ENCODE peak calls at places on chromosomes 11 and 22, in ten cellular contexts. P, B, Q, G, V, D, W, L, I and H are unnamed samples.
A peak's percentile ranks its signal among the peaks of the same experiment; 100 is the strongest.

GRCh38 chr11:72243567-72244316 is at the start of gene PHOX2A:
- DNase-seq in Q (no peak), I (no peak), P (peak; percentile 19), D (no peak), W (no peak), B (no peak), L (no peak), V (no peak), G (no peak), H (no peak)

GRCh38 chr11:65891180-65892136 is 985 bp downstream of the CCDC85B start:
- DNase-seq in Q (peak; percentile 81), L (peak; percentile 43), I (no peak), P (peak; percentile 69), G (no peak), B (peak; percentile 65), D (no peak), V (no peak), W (no peak), H (no peak)

GRCh38 chr11:8036002-8036802 is 44.8 kb upstream of the TUB start:
- DNase-seq in Q (no peak), B (no peak), V (no peak), G (no peak), W (peak; percentile 24), D (no peak), P (no peak), I (no peak), L (no peak), H (peak; percentile 7)

GRCh38 chr11:77200351-77200750 is 72.3 kb downstream of the MYO7A start:
- DNase-seq in B (no peak), V (no peak), G (no peak), P (peak; percentile 4), W (no peak), I (no peak), L (no peak), D (peak; percentile 1), Q (no peak), H (peak; percentile 10)

GRCh38 chr11:110059706-110060430 is 33.3 kb upstream of the ZC3H12C start:
- DNase-seq in B (no peak), P (no peak), W (no peak), G (no peak), Q (no peak), V (no peak), I (peak; percentile 58), D (no peak), L (no peak), H (no peak)

GRCh38 chr22:44363214-44363979 is 50.6 kb upstream of the SHISAL1 start:
- DNase-seq in P (peak; percentile 87), Q (peak; percentile 97), W (peak; percentile 82), D (peak; percentile 65), B (peak; percentile 36), G (no peak), L (peak; percentile 60), I (peak; percentile 98), V (peak; percentile 69), H (peak; percentile 65)

GRCh38 chr22:20439928-20440575 is 2.4 kb upstream of the SCARF2 start:
- DNase-seq in L (no peak), I (no peak), Q (peak; percentile 54), B (no peak), V (no peak), P (no peak), G (no peak), D (no peak), W (no peak), H (no peak)

GRCh38 chr22:29351891-29352290 is 36.4 kb upstream of the RASL10A start:
- DNase-seq in W (no peak), Q (no peak), V (no peak), P (no peak), L (no peak), I (no peak), B (no peak), G (no peak), D (no peak), H (no peak)

GRCh38 chr11:66789097-66789890 is 53.9 kb upstream of the RCE1 start:
- DNase-seq in P (no peak), V (no peak), Q (no peak), G (no peak), W (no peak), D (no peak), L (no peak), B (no peak), I (peak; percentile 46), H (no peak)

GRCh38 chr22:43228330-43228729 is 41.4 kb upstream of the TTLL12 start:
- DNase-seq in L (peak; percentile 35), Q (no peak), V (no peak), W (no peak), P (no peak), I (peak; percentile 10), B (no peak), G (peak; percentile 10), D (no peak), H (peak; percentile 43)

DNA sequence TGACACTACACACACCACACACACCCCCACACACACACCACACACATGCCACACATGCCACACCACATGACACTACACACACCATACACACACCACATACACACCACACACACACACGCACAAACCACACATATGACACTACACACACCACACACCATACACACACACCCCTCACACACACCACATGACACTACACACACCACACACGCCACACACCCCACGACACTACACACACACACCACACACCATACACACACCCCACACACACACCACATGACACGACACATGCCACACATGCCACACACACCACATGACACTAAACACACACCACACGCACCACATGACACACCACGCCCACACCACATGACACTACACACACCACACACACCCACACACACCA is 101.8 kb upstream of the ASPHD2 start:
- DNase-seq in G (no peak), W (no peak), B (no peak), I (no peak), P (no peak), Q (no peak), D (no peak), V (no peak), L (no peak), H (no peak)
- H3K4me1 ChIP-seq in G (no peaks in the 10 kb centered on the region), W (no peaks in the 10 kb centered on the region), B (no peaks in the 10 kb centered on the region), I (peaks cover under 1% of the 10 kb centered on the region), P (no peaks in the 10 kb centered on the region), Q (peaks cover 3% of the 10 kb centered on the region), D (no peaks in the 10 kb centered on the region), V (no peaks in the 10 kb centered on the region), L (no peaks in the 10 kb centered on the region), H (no peaks in the 10 kb centered on the region)

DNA sequence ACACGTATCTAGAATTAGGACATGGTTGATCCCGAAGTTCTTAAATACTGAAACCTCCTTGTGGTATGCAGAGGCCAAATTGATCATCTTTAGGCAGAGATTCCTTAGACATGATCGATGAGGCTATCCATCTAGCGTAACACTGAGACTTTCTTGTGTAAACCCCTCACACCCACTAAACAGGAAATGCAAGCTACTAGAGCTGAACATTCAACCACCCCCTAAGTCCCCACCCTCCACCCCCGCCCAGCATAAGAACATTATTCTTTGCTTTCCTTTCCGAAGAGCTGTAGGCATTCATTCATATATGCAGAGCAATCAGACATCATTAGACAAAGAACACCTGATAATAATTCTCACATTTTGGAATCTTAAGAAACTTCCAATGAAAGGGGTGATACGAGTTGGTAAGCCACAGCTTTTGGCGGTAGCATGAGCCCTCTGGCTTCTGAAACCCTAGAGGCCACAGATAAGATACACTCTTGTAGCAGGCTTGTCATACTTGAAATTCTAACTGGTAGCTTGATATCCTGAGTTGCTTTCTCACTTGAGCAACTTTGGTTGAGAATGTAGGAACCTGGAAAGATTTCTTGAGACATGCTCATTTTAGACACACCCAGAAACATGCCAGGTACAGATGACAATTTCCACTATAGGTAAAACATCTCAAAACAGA is 42.2 kb downstream of the FLI1 start:
- DNase-seq in W (no peak), P (no peak), V (no peak), I (no peak), B (no peak), Q (no peak), G (no peak), L (no peak), D (no peak), H (no peak)
- TF ChIP-seq POLR2A in W (no peak), P (no peak), V (no peak), I (no peak), B (no peak), Q (no peak), G (no peak), L (no peak), D (no peak), H (no peak)

GRCh38 chr22:38314992-38315800 is 2.0 kb downstream of the CSNK1E start:
- DNase-seq in I (peak; percentile 35), Q (no peak), W (peak; percentile 68), P (peak; percentile 62), L (no peak), B (no peak), D (peak; percentile 57), V (no peak), G (no peak), H (peak; percentile 36)

GRCh38 chr22:38316340-38317236 is 645 bp downstream of the CSNK1E start:
- DNase-seq in W (peak; percentile 80), D (peak; percentile 71), V (peak; percentile 56), P (peak; percentile 85), Q (peak; percentile 87), L (no peak), B (peak; percentile 65), G (no peak), I (peak; percentile 51), H (peak; percentile 66)

GRCh38 chr22:38317237-38317994 is at the start of gene CSNK1E:
- DNase-seq in P (peak; percentile 88), Q (peak; percentile 91), D (peak; percentile 84), V (peak; percentile 77), B (peak; percentile 85), G (no peak), I (peak; percentile 33), L (peak; percentile 51), W (peak; percentile 92), H (peak; percentile 86)

GRCh38 chr22:38314140-38314991 is 2.9 kb downstream of the CSNK1E start:
- DNase-seq in Q (no peak), B (no peak), W (peak; percentile 54), V (no peak), P (peak; percentile 60), G (no peak), L (no peak), I (peak; percentile 75), D (no peak), H (no peak)

GRCh38 chr22:38315801-38316339 is 1.4 kb downstream of the CSNK1E start:
- DNase-seq in L (no peak), W (no peak), B (no peak), Q (no peak), P (no peak), V (no peak), D (no peak), G (no peak), I (no peak), H (no peak)
- H3K4me1 ChIP-seq in L (peaks cover 55% of the 10 kb centered on the region), W (peaks cover 18% of the 10 kb centered on the region), B (peaks cover 10% of the 10 kb centered on the region), Q (peaks cover 62% of the 10 kb centered on the region), P (peaks cover 15% of the 10 kb centered on the region), V (peaks cover 70% of the 10 kb centered on the region), D (peaks cover 47% of the 10 kb centered on the region), G (peaks cover 16% of the 10 kb centered on the region), I (peaks cover 39% of the 10 kb centered on the region), H (peaks cover 58% of the 10 kb centered on the region)

DNA sequence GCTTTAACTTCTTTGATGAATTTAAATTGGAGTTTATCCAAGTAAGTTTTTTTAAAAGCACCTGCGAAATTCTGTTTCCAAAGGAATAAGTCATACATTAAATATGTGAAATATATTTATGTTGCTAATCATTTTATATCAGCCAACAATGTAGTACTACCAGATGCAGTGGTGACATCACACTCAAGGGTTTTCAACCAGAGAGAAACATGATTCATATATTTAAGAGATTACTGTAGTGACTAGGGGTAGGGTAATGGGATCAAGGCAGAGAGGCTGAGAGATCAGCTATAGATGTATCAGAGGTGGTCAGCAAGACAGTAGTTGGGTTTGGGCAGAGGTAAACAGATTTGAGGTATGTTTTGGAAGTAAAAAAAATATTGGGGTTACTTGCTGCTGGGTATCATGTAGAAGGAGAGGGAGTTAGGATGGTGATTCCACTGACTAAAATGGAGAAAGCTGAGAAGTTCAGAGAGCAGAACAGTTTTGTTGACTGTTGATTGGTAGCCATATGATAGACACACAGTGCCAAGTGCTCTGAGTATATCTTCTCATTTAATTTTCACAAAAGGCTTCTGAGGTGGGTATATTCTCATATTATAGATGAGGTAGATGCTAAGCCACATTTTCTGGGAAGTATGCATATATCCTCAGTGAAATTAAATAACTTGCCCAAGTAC is 39.4 kb downstream of the CEP57 start:
- DNase-seq in L (no peak), Q (no peak), D (no peak), B (no peak), P (no peak), G (no peak), I (peak; percentile 87), V (no peak), W (no peak), H (no peak)
- TF ChIP-seq POLR2A in L (no peak), Q (no peak), D (no peak), B (no peak), P (no peak), G (no peak), I (no peak), V (no peak), W (no peak), H (no peak)